ENCODE peak calls at places on chromosomes 1 and 21, in four cellular contexts. A is IMR-90, I is K562, H is GM12878. C is an unnamed sample.

GRCh38 chr1:181583598-181583997 is 100.3 kb downstream of the CACNA1E start:
- DNase-seq in I (no peak), A (no peak), H (no peak), C (no peak)

GRCh38 chr1:165936542-165936941 is 109.1 kb downstream of the UCK2 start:
- DNase-seq in A (no peak), I (no peak), H (no peak), C (no peak)

GRCh38 chr1:184499626-184500025 is 112.8 kb downstream of the C1orf21 start:
- DNase-seq in A (peak; percentile 61), I (no peak), H (no peak), C (no peak)

GRCh38 chr1:174789399-174789798 is 210.3 kb upstream of the CACYBP start:
- DNase-seq in A (peak; percentile 81), H (peak; percentile 50), I (peak; percentile 21), C (no peak)

GRCh38 chr1:237527761-237528160 is 363.0 kb downstream of the ZP4 start:
- DNase-seq in A (no peak), I (no peak), H (no peak), C (no peak)

GRCh38 chr21:21247441-21247840 is 249.2 kb downstream of the NCAM2 start:
- DNase-seq in I (no peak), A (peak; percentile 63), H (no peak), C (peak; percentile 6)

GRCh38 chr1:29669912-29670311 is 433.6 kb downstream of the PTPRU start:
- DNase-seq in A (no peak), I (no peak), H (no peak), C (no peak)

GRCh38 chr1:43703836-43704235 is 3.5 kb upstream of the ST3GAL3 start:
- DNase-seq in I (no peak), A (peak; percentile 48), H (no peak), C (no peak)

GRCh38 chr1:113303252-113303651 is 87.1 kb upstream of the MAGI3 start:
- DNase-seq in I (peak; percentile 47), A (no peak), H (no peak), C (no peak)

GRCh38 chr1:31760901-31761470 is 3.2 kb downstream of the ADGRB2 start:
- DNase-seq in H (no peak), I (peak; percentile 73), A (peak; percentile 60), C (no peak)

GRCh38 chr1:200925821-200926220 is 31.1 kb downstream of the INAVA start:
- DNase-seq in I (no peak), H (no peak), A (peak; percentile 23), C (no peak)

GRCh38 chr1:119327436-119328155 is 41.0 kb upstream of the HAO2 start:
- DNase-seq in H (no peak), I (no peak), A (no peak), C (peak; percentile 50)

GRCh38 chr1:10494754-10495474 is 20.2 kb downstream of the PEX14 start:
- DNase-seq in I (peak; percentile 87), H (peak; percentile 88), A (peak; percentile 61), C (peak; percentile 59)

GRCh38 chr1:30872033-30872947 is 36.3 kb downstream of the SDC3 start:
- DNase-seq in A (no peak), H (no peak), I (peak; percentile 87), C (no peak)

GRCh38 chr1:94025383-94026340 is 95.3 kb downstream of the ABCA4 start:
- DNase-seq in I (peak; percentile 53), A (peak; percentile 79), H (peak; percentile 20), C (peak; percentile 83)

GRCh38 chr1:207173396-207173795 is 69.4 kb downstream of the C4BPA start:
- DNase-seq in H (no peak), A (no peak), I (no peak), C (no peak)

GRCh38 chr1:152048641-152048970 is 11.8 kb upstream of the S100A11 start:
- DNase-seq in A (no peak), I (no peak), H (no peak), C (no peak)

GRCh38 chr1:227378876-227379554 is 60.7 kb upstream of the CDC42BPA start:
- DNase-seq in I (peak; percentile 73), A (no peak), H (no peak), C (no peak)

GRCh38 chr1:18575620-18576019 is 55.0 kb upstream of the PAX7 start:
- DNase-seq in H (no peak), A (peak; percentile 8), I (peak; percentile 79), C (peak; percentile 18)

GRCh38 chr1:53110370-53111072 is 31.9 kb downstream of the SLC1A7 start:
- DNase-seq in I (no peak), A (peak; percentile 66), H (no peak), C (no peak)

GRCh38 chr1:222369991-222370910 is 177.7 kb downstream of the HHIPL2 start:
- DNase-seq in I (no peak), H (no peak), A (peak; percentile 97), C (no peak)

GRCh38 chr21:43864313-43864805 is 664 bp upstream of the AGPAT3 start:
- DNase-seq in H (no peak), A (peak; percentile 16), I (peak; percentile 67), C (peak; percentile 15)

GRCh38 chr1:11178021-11179015 is 10.8 kb upstream of the ANGPTL7 start:
- DNase-seq in A (peak; percentile 28), H (no peak), I (no peak), C (no peak)

GRCh38 chr1:6208723-6209660 is 3.1 kb downstream of the RNF207 start:
- DNase-seq in I (peak; percentile 81), A (peak; percentile 42), H (no peak), C (peak; percentile 57)

GRCh38 chr1:90990779-90991178 is 31.1 kb downstream of the ZNF644 start:
- DNase-seq in A (no peak), H (no peak), I (no peak), C (no peak)

GRCh38 chr1:178593526-178593925 is 80.6 kb downstream of the TEX35 start:
- DNase-seq in I (no peak), A (no peak), H (no peak), C (no peak)

GRCh38 chr1:243254233-243254926 is 701 bp downstream of the CEP170 start:
- DNase-seq in A (peak; percentile 48), I (peak; percentile 85), H (no peak), C (peak; percentile 57)

GRCh38 chr1:184283999-184284398 is 102.8 kb upstream of the C1orf21 start:
- DNase-seq in H (no peak), A (peak; percentile 94), I (no peak), C (no peak)

GRCh38 chr1:3518256-3518655 is 63.8 kb downstream of the ARHGEF16 start:
- DNase-seq in I (no peak), H (no peak), A (no peak), C (no peak)
- TF ChIP-seq FOS in I (no peak), H (no peak), A (no peak), C (no peak)

DNA sequence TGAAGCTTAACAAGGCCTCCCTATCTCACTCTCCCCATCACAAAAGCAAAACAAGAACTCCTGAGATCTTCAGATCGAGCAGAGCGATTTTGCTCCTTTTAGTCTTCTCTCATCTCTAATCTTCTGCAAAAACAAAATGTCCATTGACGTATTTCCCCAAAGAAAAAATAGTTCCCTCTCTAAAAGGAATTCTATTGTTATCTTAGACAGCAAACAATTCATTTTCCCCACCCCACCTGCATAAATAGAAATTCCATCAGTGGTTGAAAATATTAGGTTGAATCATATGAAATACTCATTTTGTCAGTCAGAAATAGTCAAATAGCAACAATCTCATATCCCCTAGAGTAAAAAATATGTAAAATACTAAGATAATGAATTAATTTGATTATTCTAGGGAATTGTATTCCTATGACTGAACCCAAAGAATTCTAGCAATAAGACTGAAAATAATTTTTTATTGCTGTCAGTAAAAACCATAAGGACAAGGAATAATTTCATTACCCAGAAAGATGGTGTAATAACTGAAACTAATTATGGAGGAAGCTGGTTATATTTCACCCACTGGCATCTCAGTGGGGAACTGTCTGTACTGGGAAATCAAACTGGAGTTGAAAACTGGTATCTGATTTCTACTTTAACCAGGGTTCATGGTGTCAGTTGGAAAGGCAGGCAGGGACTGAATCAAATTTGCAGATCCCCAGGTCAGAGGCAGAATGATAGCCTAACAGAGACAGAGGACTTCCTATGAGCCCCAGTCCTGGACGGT is 51.3 kb downstream of the RHOU start:
- DNase-seq in I (no peak), H (no peak), A (no peak), C (no peak)
- H3K27ac ChIP-seq in I (no peak overlapping the region), H (no peak overlapping the region), A (no peak overlapping the region), C (no peak overlapping the region)

GRCh38 chr1:150976879-150977694 is 2.5 kb upstream of the CERS2 start:
- DNase-seq in H (no peak), A (no peak), I (peak; percentile 90), C (peak; percentile 80)
- TF ChIP-seq FOS in H (no peak), A (peak; percentile 8), I (no peak), C (peak; percentile 66)

GRCh38 chr1:239817801-239818200 is 273.9 kb upstream of the FMN2 start:
- DNase-seq in H (no peak), A (no peak), I (no peak), C (no peak)
- H3K27ac ChIP-seq in H (no peak overlapping the region), A (no peak overlapping the region), I (no peak overlapping the region), C (no peak overlapping the region)

GRCh38 chr1:163357378-163357777 is 35.6 kb downstream of the NUF2 start:
- DNase-seq in I (no peak), H (no peak), A (peak; percentile 36), C (peak; percentile 35)
- TF ChIP-seq FOS in I (no peak), H (no peak), A (no peak), C (no peak)

GRCh38 chr1:22074803-22075202 is 22.3 kb downstream of the CDC42 start:
- DNase-seq in A (no peak), H (no peak), I (no peak), C (peak; percentile 33)
- H3K27ac ChIP-seq in A (no peak overlapping the region), H (peak overlapping the region; percentile 46), I (peak overlapping the region; percentile 20), C (no peak overlapping the region)

DNA sequence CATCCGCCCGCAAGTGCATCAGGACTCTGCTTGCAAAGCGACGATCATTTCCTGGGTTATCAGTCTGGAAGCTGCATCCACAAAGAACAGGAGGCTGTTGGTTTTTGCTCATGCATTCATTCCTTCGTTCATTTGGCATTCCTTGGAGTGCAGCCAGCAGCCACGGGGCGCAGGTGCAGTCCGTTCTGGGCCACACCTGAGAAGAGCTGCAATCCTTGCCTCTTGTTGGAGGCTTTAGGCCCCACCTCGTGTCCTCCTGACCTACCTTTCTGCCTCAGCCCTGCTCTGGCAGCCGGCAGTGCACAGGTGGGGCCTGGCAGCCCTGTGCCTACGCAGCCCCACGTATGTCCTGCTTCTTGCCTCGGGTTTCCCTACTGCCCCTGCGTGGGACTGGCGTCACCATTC is 19.6 kb upstream of the C2CD2 start:
- DNase-seq in A (no peak), H (no peak), I (no peak), C (no peak)
- TF ChIP-seq FOS in A (no peak), H (no peak), I (no peak), C (no peak)

DNA sequence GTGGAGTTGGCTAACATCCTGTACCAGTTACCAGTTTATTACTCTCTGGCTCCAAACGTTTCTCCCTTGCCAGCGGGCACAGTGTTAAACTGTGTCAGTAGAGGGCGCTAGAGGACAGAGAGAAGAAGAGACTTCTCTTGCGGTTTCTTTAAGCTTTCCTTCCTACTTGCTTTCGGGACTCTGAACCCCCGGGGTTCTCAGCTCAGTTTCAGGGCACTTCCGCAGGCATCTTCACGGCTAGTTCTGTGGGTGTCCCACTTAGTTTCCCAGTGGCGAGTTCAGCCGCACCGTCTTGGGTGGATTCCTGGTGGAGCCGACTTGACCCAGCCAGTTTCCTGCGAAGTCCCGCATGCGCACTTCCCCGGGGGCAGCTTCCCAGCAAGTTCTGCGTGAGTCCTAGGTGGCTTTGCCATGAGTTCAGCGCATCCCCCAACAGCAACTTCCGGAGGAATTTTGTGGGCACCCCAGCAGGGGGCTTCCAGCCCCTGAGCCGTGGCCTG is 37.9 kb upstream of the BTG2 start:
- DNase-seq in I (peak; percentile 77), H (no peak), A (peak; percentile 78), C (peak; percentile 95)
- H3K27ac ChIP-seq in I (no peak overlapping the region), H (peak overlapping the region; percentile 47), A (peak overlapping the region; percentile 71), C (no peak overlapping the region)